ENCODE peak calls at places on chromosomes 16 and 17, in seven cellular contexts. G is lower leg skin, A is HFFc6, U is T-helper 2 cell, V is NCI-H1105, N is neuronal stem cell, Y is tibial artery. D is an unnamed sample.
A peak's percentile ranks its signal among the peaks of the same experiment; 100 is the strongest.

GRCh38 chr17:6496636-6497441 is 52.6 kb downstream of the PIMREG start:
- DNase-seq in Y (peak; percentile 53), A (no peak), U (no peak), G (peak; percentile 48), N (no peak), V (no peak), D (no peak)

GRCh38 chr16:66874079-66874775 is 6.1 kb upstream of the PDP2 start:
- DNase-seq in A (peak; percentile 61), N (no peak), Y (no peak), V (no peak), U (peak; percentile 72), G (no peak), D (peak; percentile 27)

GRCh38 chr16:102060-102855 is 24.2 kb downstream of the MPG start:
- DNase-seq in G (no peak), Y (peak; percentile 98), A (no peak), U (no peak), N (no peak), V (no peak), D (no peak)

GRCh38 chr17:82433560-82434215 is 15.3 kb upstream of the OGFOD3 start:
- DNase-seq in Y (no peak), V (no peak), U (no peak), A (no peak), G (no peak), N (no peak), D (no peak)

GRCh38 chr16:67672739-67673662 is 6.4 kb downstream of the C16orf86 start:
- DNase-seq in N (no peak), A (peak; percentile 52), Y (no peak), G (peak; percentile 92), V (no peak), U (peak; percentile 51), D (peak; percentile 19)

GRCh38 chr16:74888227-74888862 is 96.6 kb downstream of the WDR59 start:
- DNase-seq in A (no peak), N (no peak), Y (no peak), G (no peak), U (no peak), V (no peak), D (no peak)

GRCh38 chr16:81367821-81368220 is 53.1 kb downstream of the GAN start:
- DNase-seq in U (no peak), N (no peak), G (no peak), A (no peak), V (no peak), Y (no peak), D (no peak)

GRCh38 chr17:77140878-77141767 is at the start of gene SEC14L1:
- DNase-seq in V (no peak), Y (peak; percentile 75), U (peak; percentile 66), N (peak; percentile 59), G (peak; percentile 91), A (peak; percentile 30), D (no peak)

GRCh38 chr17:67489273-67489672 is 112.2 kb downstream of the PITPNC1 start:
- DNase-seq in N (no peak), A (no peak), Y (no peak), G (no peak), V (no peak), U (no peak), D (no peak)

GRCh38 chr17:49434821-49435581 is 20.3 kb upstream of the PHB1 start:
- DNase-seq in U (peak; percentile 21), Y (peak; percentile 59), G (peak; percentile 84), V (no peak), A (peak; percentile 41), N (peak; percentile 69), D (no peak)

GRCh38 chr16:50539822-50540710 is 8.1 kb upstream of the NKD1 start:
- DNase-seq in U (no peak), Y (no peak), G (peak; percentile 68), N (no peak), V (peak; percentile 6), A (no peak), D (no peak)

GRCh38 chr17:70345061-70345460 is 175.7 kb downstream of the KCNJ2 start:
- DNase-seq in Y (no peak), N (no peak), A (no peak), G (no peak), U (no peak), V (no peak), D (no peak)

GRCh38 chr16:84650062-84650991 is 2.0 kb downstream of the KLHL36 start:
- DNase-seq in Y (no peak), G (no peak), V (no peak), A (peak; percentile 85), U (no peak), N (no peak), D (no peak)

GRCh38 chr17:40779181-40779909 is 3.0 kb downstream of the KRT27 start:
- DNase-seq in V (no peak), Y (no peak), U (peak; percentile 41), A (no peak), N (no peak), G (no peak), D (no peak)

GRCh38 chr17:67542219-67543114 is 165.4 kb downstream of the PITPNC1 start:
- DNase-seq in G (no peak), A (no peak), V (no peak), U (no peak), N (no peak), Y (no peak), D (no peak)

GRCh38 chr16:84312783-84313382 is 18.2 kb downstream of the WFDC1 start:
- DNase-seq in U (no peak), A (no peak), Y (no peak), V (peak; percentile 62), N (no peak), G (no peak), D (no peak)

GRCh38 chr16:79628501-79628975 is 28.0 kb upstream of the MAF start:
- DNase-seq in U (peak; percentile 94), N (no peak), G (no peak), A (no peak), Y (no peak), V (no peak), D (no peak)

D was measured in KG1.